ENCODE peak calls at places on chromosomes 3 and 15, in eight cellular contexts. V, F, W, S, L, Z, G and E are unnamed samples.

GRCh38 chr3:45154641-45155147 is 8.5 kb upstream of the CDCP1 start:
- DNase-seq in V (peak), F (no peak), W (no peak), S (peak), L (no peak), Z (no peak), G (no peak), E (peak)

GRCh38 chr3:174541708-174542107 is 317.4 kb upstream of the NAALADL2 start:
- DNase-seq in V (peak), F (no peak), W (no peak), S (peak), L (no peak), Z (no peak), G (no peak), E (no peak)

GRCh38 chr15:60255390-60255789 is 142.4 kb downstream of the ANXA2 start:
- DNase-seq in V (peak), F (peak), W (no peak), S (peak), L (no peak), Z (no peak), G (no peak), E (peak)

GRCh38 chr3:140343709-140344417 is 334.0 kb upstream of the TRIM42 start:
- DNase-seq in V (peak), F (no peak), W (no peak), S (no peak), L (no peak), Z (no peak), G (no peak), E (no peak)

GRCh38 chr3:51500632-51501131 is 867 bp upstream of the DCAF1 start:
- DNase-seq in V (no peak), F (peak), W (peak), S (no peak), L (peak), Z (peak), G (no peak), E (no peak)

GRCh38 chr3:143951351-143951971 is 20.2 kb upstream of the DIPK2A start:
- DNase-seq in V (peak), F (no peak), W (no peak), S (peak), L (no peak), Z (no peak), G (peak), E (no peak)

GRCh38 chr3:185926445-185926844 is 11.4 kb downstream of the TRA2B start:
- DNase-seq in V (no peak), F (no peak), W (no peak), S (peak), L (no peak), Z (no peak), G (no peak), E (no peak)

GRCh38 chr3:145024700-145025099 is 1053.1 kb downstream of the DIPK2A start:
- DNase-seq in V (no peak), F (no peak), W (no peak), S (no peak), L (no peak), Z (no peak), G (no peak), E (no peak)

GRCh38 chr3:86976206-86976605 is 14.7 kb downstream of the VGLL3 start:
- DNase-seq in V (no peak), F (no peak), W (no peak), S (no peak), L (no peak), Z (no peak), G (no peak), E (no peak)

GRCh38 chr3:168876346-168877035 is 780.8 kb upstream of the GOLIM4 start:
- DNase-seq in V (no peak), F (no peak), W (no peak), S (no peak), L (no peak), Z (no peak), G (no peak), E (no peak)

GRCh38 chr3:62559831-62560445 is 186.6 kb upstream of the FEZF2 start:
- DNase-seq in V (no peak), F (no peak), W (no peak), S (peak), L (no peak), Z (no peak), G (no peak), E (no peak)

GRCh38 chr3:168094580-168094876 is 1.2 kb downstream of the GOLIM4 start:
- DNase-seq in V (no peak), F (no peak), W (no peak), S (no peak), L (no peak), Z (no peak), G (no peak), E (no peak)

GRCh38 chr3:172138792-172139507 is 99.6 kb downstream of the FNDC3B start:
- DNase-seq in V (no peak), F (peak), W (no peak), S (peak), L (no peak), Z (peak), G (peak), E (no peak)

GRCh38 chr15:90184119-90184785 is 16.9 kb upstream of the SEMA4B start:
- DNase-seq in V (peak), F (peak), W (no peak), S (peak), L (no peak), Z (peak), G (peak), E (no peak)

GRCh38 chr3:99774467-99774866 is 43.2 kb upstream of the CMSS1 start:
- DNase-seq in V (peak), F (no peak), W (no peak), S (peak), L (no peak), Z (no peak), G (no peak), E (peak)

GRCh38 chr3:17088602-17089313 is 204.0 kb downstream of the PLCL2 start:
- DNase-seq in V (no peak), F (no peak), W (peak), S (no peak), L (no peak), Z (peak), G (no peak), E (no peak)

GRCh38 chr15:93072440-93073394 is 16.3 kb downstream of the RGMA start:
- DNase-seq in V (no peak), F (peak), W (no peak), S (peak), L (no peak), Z (peak), G (peak), E (no peak)

GRCh38 chr3:126208618-126209256 is 28.4 kb upstream of the ALDH1L1 start:
- DNase-seq in V (peak), F (peak), W (no peak), S (peak), L (no peak), Z (peak), G (no peak), E (peak)

GRCh38 chr3:189862385-189863023 is 231.3 kb downstream of the TP63 start:
- DNase-seq in V (peak), F (no peak), W (no peak), S (no peak), L (no peak), Z (no peak), G (no peak), E (no peak)

GRCh38 chr3:191414286-191414685 is 46.7 kb upstream of the PYDC2 start:
- DNase-seq in V (no peak), F (no peak), W (no peak), S (no peak), L (no peak), Z (no peak), G (no peak), E (no peak)

GRCh38 chr15:68817304-68818087 is 3.2 kb downstream of the ANP32A start:
- DNase-seq in V (peak), F (peak), W (peak), S (peak), L (peak), Z (peak), G (peak), E (no peak)

GRCh38 chr3:79339846-79340245 is 428.0 kb downstream of the ROBO1 start:
- DNase-seq in V (no peak), F (peak), W (no peak), S (no peak), L (no peak), Z (no peak), G (no peak), E (peak)

GRCh38 chr3:126146525-126147146 is 33.8 kb downstream of the ALDH1L1 start:
- DNase-seq in V (no peak), F (peak), W (no peak), S (no peak), L (no peak), Z (peak), G (no peak), E (no peak)

GRCh38 chr3:42387802-42388651 is 22.4 kb downstream of the LYZL4 start:
- DNase-seq in V (no peak), F (no peak), W (peak), S (peak), L (no peak), Z (no peak), G (no peak), E (no peak)

GRCh38 chr3:11384074-11384473 is 111.9 kb downstream of the ATG7 start:
- DNase-seq in V (no peak), F (no peak), W (no peak), S (no peak), L (no peak), Z (no peak), G (no peak), E (no peak)

GRCh38 chr3:42314411-42314810 is 48.4 kb upstream of the CCK start:
- DNase-seq in V (peak), F (no peak), W (no peak), S (no peak), L (no peak), Z (no peak), G (no peak), E (no peak)

GRCh38 chr15:71651750-71652186 is 158.6 kb upstream of the NR2E3 start:
- DNase-seq in V (peak), F (no peak), W (no peak), S (peak), L (no peak), Z (peak), G (no peak), E (peak)

GRCh38 chr15:75029378-75030022 is 6.1 kb downstream of the PPCDC start:
- DNase-seq in V (peak), F (peak), W (peak), S (peak), L (peak), Z (peak), G (peak), E (no peak)
- H3K27ac ChIP-seq in V (no peak), F (peak), W (no peak), S (no peak), L (no peak), Z (peak), G (no peak), E (peak)

GRCh38 chr15:62163397-62163796 is 1.7 kb downstream of the C2CD4B start:
- DNase-seq in V (no peak), F (no peak), W (no peak), S (no peak), L (no peak), Z (no peak), G (no peak), E (no peak)

GRCh38 chr15:62164500-62165028 is 521 bp downstream of the C2CD4B start:
- DNase-seq in V (no peak), F (peak), W (no peak), S (no peak), L (no peak), Z (no peak), G (no peak), E (no peak)

GRCh38 chr15:62163847-62164499 is 1.1 kb downstream of the C2CD4B start:
- DNase-seq in V (no peak), F (peak), W (no peak), S (no peak), L (no peak), Z (no peak), G (no peak), E (no peak)

GRCh38 chr15:62165029-62165792 is at the start of gene C2CD4B:
- DNase-seq in V (no peak), F (peak), W (no peak), S (peak), L (no peak), Z (peak), G (no peak), E (no peak)

GRCh38 chr15:62165793-62166380 is 802 bp upstream of the C2CD4B start:
- DNase-seq in V (no peak), F (peak), W (no peak), S (no peak), L (no peak), Z (no peak), G (no peak), E (no peak)
- H3K27ac ChIP-seq in V (no peak), F (peak), W (no peak), S (no peak), L (no peak), Z (no peak), G (no peak), E (no peak)

DNA sequence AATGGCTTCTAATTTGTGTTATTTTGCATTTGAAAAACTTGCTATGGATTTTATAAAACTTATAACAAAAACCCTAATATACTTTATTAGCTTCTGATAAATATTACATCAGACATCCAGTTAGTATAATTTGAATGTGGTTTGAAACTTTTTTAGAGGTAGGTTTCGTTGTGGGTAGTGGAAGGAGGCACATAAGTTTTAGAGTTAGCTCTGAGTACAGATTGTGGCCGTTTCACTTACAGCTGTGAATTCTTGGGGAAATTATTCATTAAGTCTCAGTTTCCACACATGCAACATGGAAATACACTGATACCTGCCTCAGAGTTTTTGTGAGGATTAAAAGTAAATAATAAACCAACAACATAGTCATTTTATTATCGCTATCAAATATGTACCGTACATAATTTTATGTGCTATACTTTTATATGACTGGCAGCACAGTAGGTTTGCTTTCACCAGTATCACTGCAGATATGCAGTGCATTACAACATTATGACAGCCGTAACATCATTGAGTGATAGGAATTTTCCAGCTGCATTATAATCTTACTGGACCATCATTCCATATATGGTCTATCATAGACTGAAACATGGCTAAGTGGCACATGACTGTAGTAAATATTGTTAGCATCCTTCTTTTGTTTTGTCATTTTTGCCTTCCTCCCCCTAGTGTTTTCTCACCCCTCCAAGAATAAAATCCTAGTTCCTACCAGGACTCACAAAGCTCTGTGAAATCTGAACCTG is 175.6 kb downstream of the AKAP13 start:
- DNase-seq in V (no peak), F (no peak), W (no peak), S (no peak), L (no peak), Z (no peak), G (no peak), E (no peak)
- H3K27ac ChIP-seq in V (no peak), F (no peak), W (no peak), S (no peak), L (no peak), Z (no peak), G (no peak), E (no peak)

DNA sequence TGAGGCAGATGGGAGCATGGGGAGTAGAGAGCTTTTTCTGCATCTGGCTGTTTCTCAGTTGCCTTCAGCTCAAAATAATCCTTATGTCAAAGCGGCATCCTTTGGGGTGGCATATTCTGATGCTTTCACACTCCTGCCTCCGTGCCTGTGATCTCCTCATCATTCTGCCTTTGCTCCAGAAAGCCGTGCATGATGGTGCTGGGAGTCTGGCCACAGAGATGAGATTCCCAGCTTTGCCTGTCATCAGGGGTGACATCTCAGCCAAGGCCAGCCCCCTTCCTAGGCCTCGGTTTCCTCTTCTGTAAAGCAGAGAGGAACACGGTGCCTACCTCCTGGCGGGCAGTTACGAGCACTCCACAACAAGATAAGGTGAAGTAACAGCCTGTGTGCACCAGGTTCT is 96.3 kb upstream of the ALDH1A3 start:
- DNase-seq in V (no peak), F (no peak), W (no peak), S (no peak), L (no peak), Z (no peak), G (no peak), E (no peak)
- H3K27ac ChIP-seq in V (no peak), F (no peak), W (no peak), S (no peak), L (no peak), Z (no peak), G (no peak), E (no peak)

GRCh38 chr3:15295506-15295905 is 36.9 kb downstream of the SH3BP5 start:
- DNase-seq in V (no peak), F (no peak), W (no peak), S (peak), L (no peak), Z (no peak), G (no peak), E (no peak)
- H3K27ac ChIP-seq in V (no peak), F (peak), W (no peak), S (no peak), L (no peak), Z (peak), G (peak), E (no peak)

DNA sequence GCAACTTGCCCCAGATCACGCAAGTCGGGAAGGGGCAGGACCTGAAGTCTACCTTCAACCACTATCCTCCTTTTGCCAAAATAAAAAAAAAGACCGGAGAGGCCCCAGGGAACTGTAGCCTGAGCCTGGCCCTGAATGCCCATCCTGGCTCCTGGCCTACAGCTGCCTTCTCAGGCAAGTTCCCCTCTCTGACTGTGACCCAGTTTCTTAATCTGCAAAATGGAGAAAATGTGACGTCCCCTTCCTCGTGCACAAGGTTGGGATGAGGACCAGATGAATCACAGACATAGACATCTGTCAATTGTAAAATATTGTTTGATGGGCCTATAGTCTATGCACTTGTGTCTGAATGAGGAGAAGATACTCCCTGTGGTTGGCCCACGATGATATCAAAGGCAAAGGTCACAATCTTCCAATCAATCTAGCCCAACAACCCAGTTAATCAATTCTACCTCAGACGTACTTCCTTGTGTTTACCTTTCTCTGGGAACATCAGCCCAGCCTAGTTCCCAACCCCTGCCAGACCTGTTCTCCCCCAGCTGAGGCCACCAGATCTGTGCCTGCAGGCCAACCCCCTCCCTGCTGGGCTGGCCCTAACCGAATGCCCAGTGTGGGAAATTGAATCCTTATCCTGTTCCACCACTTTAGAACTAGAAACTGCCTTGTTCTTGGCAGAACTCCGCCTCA is 101.9 kb upstream of the LIPC start:
- DNase-seq in V (no peak), F (peak), W (no peak), S (peak), L (no peak), Z (no peak), G (no peak), E (peak)
- H3K27ac ChIP-seq in V (no peak), F (peak), W (no peak), S (no peak), L (no peak), Z (no peak), G (peak), E (peak)

GRCh38 chr3:187568171-187568570 is 102.0 kb downstream of the SST start:
- DNase-seq in V (no peak), F (no peak), W (no peak), S (no peak), L (no peak), Z (no peak), G (no peak), E (no peak)
- H3K27ac ChIP-seq in V (no peak), F (peak), W (no peak), S (peak), L (no peak), Z (no peak), G (no peak), E (no peak)

DNA sequence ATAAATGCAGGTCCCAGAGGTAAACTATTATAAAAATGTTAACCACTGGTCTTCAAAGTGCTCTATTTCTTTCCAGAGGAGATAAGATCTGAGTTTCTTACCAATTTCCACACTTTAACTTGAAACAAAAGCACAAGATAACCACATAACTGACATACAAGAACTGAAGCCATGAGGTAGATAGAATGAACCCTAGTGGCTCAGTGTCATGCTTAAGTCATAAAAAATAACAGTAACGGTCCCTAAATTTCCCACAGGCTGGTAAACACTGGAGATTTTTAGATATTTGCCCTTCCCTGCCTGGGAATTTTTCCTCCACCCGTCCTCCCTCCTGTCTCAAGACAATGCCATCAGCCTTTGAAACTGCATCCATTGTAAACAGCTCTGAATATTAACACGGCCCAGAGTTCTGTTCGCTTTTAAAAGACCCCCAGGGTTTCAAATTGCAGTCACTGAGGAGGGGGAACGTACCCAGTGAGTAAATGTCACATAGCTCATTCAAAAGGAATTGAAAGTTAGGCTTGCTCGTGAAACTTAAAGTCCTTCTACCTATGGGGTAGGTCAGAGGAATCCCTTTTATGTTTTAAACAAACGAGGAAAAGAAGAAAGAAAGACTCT is 5.7 kb downstream of the LRIG1 start:
- DNase-seq in V (no peak), F (no peak), W (no peak), S (no peak), L (no peak), Z (no peak), G (no peak), E (no peak)
- H3K27ac ChIP-seq in V (no peak), F (peak), W (no peak), S (no peak), L (no peak), Z (peak), G (no peak), E (no peak)

GRCh38 chr15:89141885-89142284 is 53.6 kb downstream of the ABHD2 start:
- DNase-seq in V (no peak), F (no peak), W (no peak), S (no peak), L (no peak), Z (no peak), G (no peak), E (no peak)
- H3K27ac ChIP-seq in V (no peak), F (peak), W (no peak), S (no peak), L (no peak), Z (no peak), G (no peak), E (no peak)